ENCODE peak calls at places on chromosomes 13 and 19, in ten cellular contexts. L, Q, G, V, N, E, S, J, A and H are unnamed samples.

GRCh38 chr19:10138879-10139795 is 19.4 kb upstream of the EIF3G start:
- DNase-seq in L (no peak), Q (no peak), G (no peak), V (no peak), N (no peak), E (no peak), S (no peak), J (no peak), A (no peak), H (no peak)

GRCh38 chr13:19984430-19985218 is 26.1 kb downstream of the ZMYM2 start:
- DNase-seq in L (no peak), Q (no peak), G (no peak), V (peak; percentile 55), N (peak; percentile 16), E (no peak), S (no peak), J (no peak), A (no peak), H (peak; percentile 32)

GRCh38 chr19:5621945-5622464 is 571 bp downstream of the SAFB2 start:
- DNase-seq in L (no peak), Q (peak; percentile 38), G (peak; percentile 67), V (peak; percentile 29), N (no peak), E (peak; percentile 15), S (no peak), J (no peak), A (peak; percentile 66), H (no peak)

GRCh38 chr19:41564515-41565383 is 11.2 kb upstream of the CEACAM21 start:
- DNase-seq in L (no peak), Q (no peak), G (no peak), V (peak; percentile 32), N (no peak), E (no peak), S (peak; percentile 55), J (no peak), A (no peak), H (no peak)

GRCh38 chr19:50311723-50312635 is 17.2 kb downstream of the KCNC3 start:
- DNase-seq in L (no peak), Q (no peak), G (no peak), V (peak; percentile 82), N (peak; percentile 82), E (no peak), S (peak; percentile 85), J (no peak), A (peak; percentile 77), H (no peak)

GRCh38 chr13:99926014-99926731 is 45.4 kb downstream of the ZIC5 start:
- DNase-seq in L (no peak), Q (no peak), G (peak; percentile 65), V (no peak), N (peak; percentile 30), E (no peak), S (no peak), J (no peak), A (no peak), H (no peak)

GRCh38 chr19:7394728-7395359 is 46.1 kb downstream of the ARHGEF18 start:
- DNase-seq in L (peak; percentile 83), Q (peak; percentile 84), G (peak; percentile 93), V (peak; percentile 94), N (peak; percentile 84), E (peak; percentile 80), S (peak; percentile 89), J (peak; percentile 87), A (peak; percentile 97), H (peak; percentile 78)

GRCh38 chr19:3368848-3369336 is 2.5 kb downstream of the NFIC start:
- DNase-seq in L (no peak), Q (no peak), G (no peak), V (no peak), N (no peak), E (no peak), S (no peak), J (no peak), A (no peak), H (no peak)

GRCh38 chr13:27827646-27828045 is 35.4 kb downstream of the GSX1 start:
- DNase-seq in L (no peak), Q (no peak), G (peak; percentile 45), V (no peak), N (no peak), E (no peak), S (no peak), J (no peak), A (no peak), H (no peak)

GRCh38 chr13:27834095-27834494 is 41.8 kb downstream of the GSX1 start:
- DNase-seq in L (no peak), Q (no peak), G (peak; percentile 29), V (no peak), N (no peak), E (no peak), S (no peak), J (no peak), A (no peak), H (no peak)

GRCh38 chr13:27830010-27830409 is 37.7 kb downstream of the GSX1 start:
- DNase-seq in L (peak; percentile 50), Q (no peak), G (peak; percentile 57), V (peak; percentile 88), N (peak; percentile 35), E (peak; percentile 51), S (peak; percentile 81), J (peak; percentile 38), A (peak; percentile 83), H (no peak)

GRCh38 chr13:27835799-27836198 is 43.5 kb downstream of the GSX1 start:
- DNase-seq in L (no peak), Q (no peak), G (no peak), V (no peak), N (no peak), E (no peak), S (no peak), J (no peak), A (no peak), H (no peak)

DNA sequence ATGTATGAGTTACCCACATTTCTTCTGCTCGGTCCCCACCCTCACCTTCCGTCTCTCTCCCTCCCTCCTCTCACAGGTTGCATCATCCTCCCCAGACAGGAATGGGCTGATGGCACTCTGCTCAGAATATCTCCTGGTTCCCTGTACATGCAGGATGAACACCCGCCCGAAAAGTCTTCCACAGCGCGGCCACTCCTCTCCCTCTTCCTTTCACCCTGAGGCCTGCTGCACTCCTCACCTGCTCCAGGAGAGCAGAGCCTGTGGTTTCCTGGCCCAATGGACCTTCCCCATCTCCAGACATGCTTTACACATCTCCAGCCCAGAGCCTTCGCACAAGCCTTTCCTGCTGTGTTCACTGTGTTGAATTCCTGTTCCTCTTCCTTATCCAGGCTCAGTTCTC is 40.9 kb downstream of the GSX1 start:
- DNase-seq in L (no peak), Q (no peak), G (peak; percentile 9), V (no peak), N (no peak), E (no peak), S (no peak), J (no peak), A (no peak), H (no peak)
- H3K27ac ChIP-seq in L (no peak overlapping the region), Q (no peak overlapping the region), G (no peak overlapping the region), V (no peak overlapping the region), N (no peak overlapping the region), E (no peak overlapping the region), S (no peak overlapping the region), J (no peak overlapping the region), A (no peak overlapping the region), H (no peak overlapping the region)

GRCh38 chr19:37077929-37078716 is at the start of gene ZNF420:
- DNase-seq in L (peak; percentile 91), Q (peak; percentile 94), G (peak; percentile 98), V (peak; percentile 98), N (peak; percentile 95), E (peak; percentile 79), S (peak; percentile 97), J (peak; percentile 93), A (peak; percentile 97), H (peak; percentile 90)

GRCh38 chr19:37078717-37079032 is 442 bp downstream of the ZNF420 start:
- DNase-seq in L (no peak), Q (no peak), G (no peak), V (no peak), N (no peak), E (no peak), S (no peak), J (no peak), A (no peak), H (no peak)

GRCh38 chr19:37079238-37079637 is 1.0 kb downstream of the ZNF420 start:
- DNase-seq in L (no peak), Q (no peak), G (no peak), V (peak; percentile 5), N (peak; percentile 19), E (no peak), S (no peak), J (no peak), A (no peak), H (no peak)

GRCh38 chr19:37077615-37077928 is 661 bp upstream of the ZNF420 start:
- DNase-seq in L (no peak), Q (no peak), G (no peak), V (no peak), N (no peak), E (no peak), S (no peak), J (no peak), A (no peak), H (no peak)

DNA sequence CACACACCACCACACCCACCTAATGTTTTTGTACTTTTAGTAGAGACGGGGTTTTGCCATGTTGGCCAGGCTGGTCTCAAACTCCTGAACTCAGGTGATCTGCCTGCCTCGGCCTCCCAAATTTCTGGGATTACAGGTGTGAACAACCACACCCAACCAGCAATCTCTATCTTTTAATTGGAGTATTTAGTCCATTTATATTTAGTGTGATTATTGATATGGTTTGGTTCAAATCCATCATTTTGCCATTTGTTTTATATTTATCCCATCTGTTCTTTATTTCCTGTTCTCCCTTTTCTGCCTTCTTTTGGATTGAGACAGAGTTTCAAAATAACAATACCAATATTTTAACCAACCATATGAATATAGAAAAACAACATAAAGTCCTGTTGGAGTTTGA is 4.1 kb downstream of the ZNF420 start:
- DNase-seq in L (no peak), Q (no peak), G (no peak), V (no peak), N (no peak), E (no peak), S (no peak), J (no peak), A (no peak), H (no peak)
- H3K9me3 ChIP-seq in L (no peaks in the 10 kb centered on the region), Q (no peaks in the 10 kb centered on the region), G (no peaks in the 10 kb centered on the region), V (peaks cover 29% of the 10 kb centered on the region), N (peaks cover 90% of the 10 kb centered on the region), E (peaks cover 47% of the 10 kb centered on the region), S (peaks cover 18% of the 10 kb centered on the region), J (peaks cover 72% of the 10 kb centered on the region), A (no peaks in the 10 kb centered on the region), H (peaks cover 27% of the 10 kb centered on the region)

DNA sequence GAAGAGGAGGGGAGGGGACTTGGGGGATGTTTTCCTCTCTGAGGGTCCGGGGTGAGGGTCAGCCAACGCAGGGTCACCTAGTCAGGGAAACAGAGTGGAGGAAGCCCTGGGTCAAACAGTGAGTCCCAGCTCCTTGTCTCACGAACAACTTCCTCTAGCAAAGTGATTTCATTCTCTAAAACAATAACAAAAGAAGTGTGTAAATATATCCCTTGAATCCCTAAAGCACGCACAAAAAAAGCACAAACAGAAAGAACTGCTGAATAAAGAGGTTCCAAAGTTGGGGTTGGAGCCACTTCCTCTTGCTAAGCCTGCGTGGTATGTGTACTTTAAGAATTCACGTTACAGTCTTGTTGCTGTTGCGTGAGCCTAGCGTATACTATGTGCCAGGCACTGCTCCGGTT is 1.5 kb upstream of the C5AR2 start:
- DNase-seq in L (no peak), Q (no peak), G (peak; percentile 62), V (no peak), N (no peak), E (no peak), S (no peak), J (no peak), A (no peak), H (peak; percentile 30)
- TF ChIP-seq CTCF in L (no peak), Q (no peak), G (no peak), V (no peak), N (no peak), E (no peak), S (no peak), J (no peak), A (no peak), H (peak; percentile 6)

GRCh38 chr13:79637086-79637763 is 156.3 kb downstream of the NDFIP2 start:
- DNase-seq in L (no peak), Q (no peak), G (peak; percentile 73), V (no peak), N (no peak), E (no peak), S (no peak), J (peak; percentile 85), A (no peak), H (no peak)

GRCh38 chr13:79647518-79647917 is 166.6 kb downstream of the NDFIP2 start:
- DNase-seq in L (no peak), Q (no peak), G (no peak), V (no peak), N (no peak), E (no peak), S (no peak), J (no peak), A (no peak), H (no peak)

GRCh38 chr13:79646880-79647279 is 165.9 kb downstream of the NDFIP2 start:
- DNase-seq in L (no peak), Q (no peak), G (no peak), V (no peak), N (no peak), E (no peak), S (no peak), J (no peak), A (no peak), H (no peak)

GRCh38 chr13:79645569-79645968 is 164.6 kb downstream of the NDFIP2 start:
- DNase-seq in L (no peak), Q (no peak), G (no peak), V (no peak), N (no peak), E (no peak), S (no peak), J (no peak), A (no peak), H (no peak)

GRCh38 chr13:79642596-79642995 is 161.6 kb downstream of the NDFIP2 start:
- DNase-seq in L (no peak), Q (no peak), G (no peak), V (no peak), N (no peak), E (no peak), S (no peak), J (no peak), A (no peak), H (no peak)
- H3K27ac ChIP-seq in L (no peak overlapping the region), Q (no peak overlapping the region), G (no peak overlapping the region), V (no peak overlapping the region), N (no peak overlapping the region), E (no peak overlapping the region), S (no peak overlapping the region), J (peak overlapping the region; percentile 9), A (no peak overlapping the region), H (no peak overlapping the region)